ENCODE peak calls at places on chromosomes 2 and 18, in six cellular contexts. Q is K562, E is GM12891, P is HepG2, O is H1, T is GM12878. U is an unnamed sample.

GRCh38 chr2:111523009-111523408 is 361.0 kb downstream of the ANAPC1 start:
- DNase-seq in Q (peak), E (no peak), P (no peak), O (no peak), T (no peak), U (no peak)

GRCh38 chr2:141513853-141514252 is 617.0 kb downstream of the LRP1B start:
- DNase-seq in Q (no peak), E (no peak), P (no peak), O (no peak), T (peak), U (no peak)

GRCh38 chr2:144454466-144455287 is 65.2 kb downstream of the ZEB2 start:
- DNase-seq in Q (no peak), E (no peak), P (no peak), O (no peak), T (no peak), U (no peak)

GRCh38 chr18:12995952-12996477 is 4.9 kb downstream of the CEP192 start:
- DNase-seq in Q (no peak), E (no peak), P (peak), O (no peak), T (no peak), U (no peak)

GRCh38 chr2:28586864-28587263 is 91.0 kb downstream of the PLB1 start:
- DNase-seq in Q (no peak), E (no peak), P (no peak), O (no peak), T (no peak), U (no peak)

GRCh38 chr18:11324510-11324909 is 175.1 kb upstream of the PIEZO2 start:
- DNase-seq in Q (no peak), E (no peak), P (no peak), O (no peak), T (no peak), U (no peak)

GRCh38 chr2:132267372-132267771 is 105.6 kb upstream of the ANKRD30BL start:
- DNase-seq in Q (peak), E (no peak), P (no peak), O (no peak), T (no peak), U (no peak)

GRCh38 chr18:58980991-58981390 is 116.3 kb downstream of the ZNF532 start:
- DNase-seq in Q (no peak), E (no peak), P (no peak), O (no peak), T (no peak), U (no peak)

GRCh38 chr2:120252207-120253020 is at the start of gene RALB:
- DNase-seq in Q (peak), E (peak), P (peak), O (peak), T (peak), U (peak)

GRCh38 chr18:72107647-72108046 is 436.5 kb downstream of the CBLN2 start:
- DNase-seq in Q (no peak), E (no peak), P (no peak), O (peak), T (no peak), U (no peak)

GRCh38 chr2:96903318-96903717 is 33.4 kb upstream of the SEMA4C start:
- DNase-seq in Q (peak), E (no peak), P (no peak), O (no peak), T (no peak), U (no peak)

GRCh38 chr2:10301946-10302478 is 692 bp upstream of the HPCAL1 start:
- DNase-seq in Q (peak), E (no peak), P (peak), O (no peak), T (no peak), U (no peak)

GRCh38 chr2:209431701-209432100 is 7.9 kb downstream of the MAP2 start:
- DNase-seq in Q (no peak), E (no peak), P (no peak), O (no peak), T (no peak), U (no peak)

GRCh38 chr18:9965711-9966624 is 52.2 kb downstream of the VAPA start:
- DNase-seq in Q (no peak), E (no peak), P (no peak), O (no peak), T (no peak), U (no peak)

GRCh38 chr2:231900486-231900942 is 25.7 kb downstream of the NPPC start:
- DNase-seq in Q (peak), E (no peak), P (peak), O (peak), T (no peak), U (peak)

GRCh38 chr2:231877533-231878456 is 48.4 kb downstream of the NPPC start:
- DNase-seq in Q (no peak), E (no peak), P (peak), O (no peak), T (no peak), U (no peak)

GRCh38 chr2:152126664-152127063 is 27.8 kb upstream of the CACNB4 start:
- DNase-seq in Q (no peak), E (no peak), P (no peak), O (no peak), T (no peak), U (no peak)

GRCh38 chr2:26187114-26187513 is 14.2 kb downstream of the GAREM2 start:
- DNase-seq in Q (no peak), E (no peak), P (no peak), O (no peak), T (no peak), U (no peak)

GRCh38 chr2:191150451-191151314 is at the start of gene STAT4:
- DNase-seq in Q (no peak), E (no peak), P (no peak), O (peak), T (peak), U (no peak)

GRCh38 chr2:240703417-240704341 is 12.0 kb downstream of the AQP12A start:
- DNase-seq in Q (no peak), E (no peak), P (no peak), O (no peak), T (no peak), U (no peak)

GRCh38 chr18:60059216-60059615 is 159.4 kb downstream of the PMAIP1 start:
- DNase-seq in Q (no peak), E (no peak), P (no peak), O (no peak), T (no peak), U (no peak)

GRCh38 chr2:181848356-181848876 is 43.1 kb upstream of the ITPRID2 start:
- DNase-seq in Q (no peak), E (no peak), P (no peak), O (no peak), T (no peak), U (no peak)

GRCh38 chr2:10036095-10036879 is 7.1 kb upstream of the KLF11 start:
- DNase-seq in Q (no peak), E (no peak), P (no peak), O (no peak), T (no peak), U (no peak)

GRCh38 chr2:236554629-236555282 is 14.9 kb upstream of the ACKR3 start:
- DNase-seq in Q (no peak), E (no peak), P (no peak), O (no peak), T (no peak), U (no peak)

DNA sequence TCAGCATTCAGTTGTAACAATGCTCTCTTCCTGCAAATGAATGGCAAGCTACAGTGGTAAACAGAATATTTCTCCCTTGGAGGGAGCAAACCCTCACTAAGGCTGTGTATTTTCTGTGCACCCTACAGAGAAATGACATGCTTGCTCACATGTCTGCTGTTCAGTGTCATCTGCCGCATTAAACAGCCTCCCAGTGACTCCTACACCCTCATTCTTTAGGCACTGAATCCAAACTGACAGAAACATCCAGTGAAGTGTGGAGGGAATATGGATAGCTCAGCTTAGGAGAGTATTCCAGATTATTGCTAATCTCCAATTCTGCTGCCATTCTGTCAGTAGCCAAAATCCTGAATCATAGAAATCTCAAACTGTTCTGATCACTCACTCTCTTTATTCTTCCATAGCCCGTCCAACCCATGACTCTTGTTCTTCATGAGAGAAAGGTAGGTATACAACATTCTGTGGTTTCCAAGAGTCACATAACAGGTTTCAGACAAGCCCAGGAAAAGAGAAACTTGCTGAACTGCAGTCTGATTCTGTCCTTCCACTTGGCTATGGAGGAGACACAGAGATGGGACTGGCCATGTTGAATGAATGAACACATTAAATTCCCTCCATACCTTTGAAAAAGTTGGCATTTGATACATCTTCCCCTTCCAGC is 880.0 kb upstream of the CELF4 start:
- DNase-seq in Q (no peak), E (no peak), P (no peak), O (no peak), T (no peak), U (no peak)
- TF ChIP-seq TAF1 in Q (no peak), E (no peak), P (no peak), O (no peak), T (no peak), U (no peak)

DNA sequence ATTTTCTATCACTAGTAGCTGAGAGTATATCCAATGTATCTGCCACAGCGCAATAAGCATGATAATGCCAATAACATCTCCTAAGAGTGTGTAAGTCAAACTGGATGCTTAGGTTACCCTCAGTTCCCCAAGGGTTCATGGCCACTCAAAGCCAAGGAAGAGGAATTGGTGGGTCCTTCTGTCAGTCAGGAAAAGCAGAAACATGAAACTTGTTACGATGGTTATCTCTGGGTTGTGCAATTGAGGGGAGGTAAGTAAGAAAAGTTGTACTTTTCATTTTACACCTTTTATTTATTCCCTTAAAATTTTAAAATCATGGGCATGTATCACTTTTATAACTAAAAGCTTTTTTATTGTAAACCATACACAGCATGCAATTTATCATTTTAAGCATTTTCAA is 10.1 kb upstream of the GAD1 start:
- DNase-seq in Q (no peak), E (no peak), P (no peak), O (no peak), T (no peak), U (no peak)
- TF ChIP-seq POLR2AphosphoS5 in Q (no peak), E (no peak), P (no peak), O (no peak), T (no peak), U (no peak)

GRCh38 chr2:18558458-18558857 is 2.0 kb downstream of the RDH14 start:
- DNase-seq in Q (no peak), E (no peak), P (no peak), O (no peak), T (no peak), U (no peak)

GRCh38 chr2:18559531-18559930 is 922 bp downstream of the RDH14 start:
- DNase-seq in Q (no peak), E (no peak), P (peak), O (no peak), T (no peak), U (no peak)

GRCh38 chr2:18557121-18557520 is 3.3 kb downstream of the RDH14 start:
- DNase-seq in Q (no peak), E (no peak), P (no peak), O (no peak), T (no peak), U (no peak)

GRCh38 chr2:18560797-18561085 is 288 bp upstream of the RDH14 start:
- DNase-seq in Q (no peak), E (no peak), P (no peak), O (no peak), T (no peak), U (no peak)

GRCh38 chr2:18559941-18560796 is at the start of gene RDH14:
- DNase-seq in Q (peak), E (peak), P (peak), O (peak), T (peak), U (peak)
- TF ChIP-seq POLR2A in Q (peak), E (peak), P (peak), O (peak), T (peak), U (peak)

DNA sequence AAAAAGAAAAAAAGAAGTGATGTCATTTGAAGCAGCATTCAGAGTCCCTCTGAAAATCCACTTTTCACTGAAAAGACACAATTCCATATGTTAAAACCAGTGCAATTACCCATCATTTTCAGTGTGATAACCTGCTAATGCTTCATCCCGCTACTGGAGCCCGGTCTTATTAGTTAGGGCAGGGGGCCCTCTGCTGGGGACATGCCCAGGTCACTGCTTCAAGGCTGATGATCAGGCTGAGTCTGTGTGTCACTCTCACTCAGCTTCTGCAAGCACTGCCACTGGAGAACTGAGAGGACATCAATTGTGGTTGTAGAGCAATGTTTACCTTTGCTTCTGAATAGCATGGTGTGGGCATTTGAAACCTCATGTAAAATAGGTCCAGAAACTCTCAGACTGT is 49.1 kb upstream of the NXPH2 start:
- DNase-seq in Q (peak), E (no peak), P (peak), O (peak), T (no peak), U (no peak)
- TF ChIP-seq TAF1 in Q (no peak), E (no peak), P (no peak), O (no peak), T (no peak), U (no peak)

DNA sequence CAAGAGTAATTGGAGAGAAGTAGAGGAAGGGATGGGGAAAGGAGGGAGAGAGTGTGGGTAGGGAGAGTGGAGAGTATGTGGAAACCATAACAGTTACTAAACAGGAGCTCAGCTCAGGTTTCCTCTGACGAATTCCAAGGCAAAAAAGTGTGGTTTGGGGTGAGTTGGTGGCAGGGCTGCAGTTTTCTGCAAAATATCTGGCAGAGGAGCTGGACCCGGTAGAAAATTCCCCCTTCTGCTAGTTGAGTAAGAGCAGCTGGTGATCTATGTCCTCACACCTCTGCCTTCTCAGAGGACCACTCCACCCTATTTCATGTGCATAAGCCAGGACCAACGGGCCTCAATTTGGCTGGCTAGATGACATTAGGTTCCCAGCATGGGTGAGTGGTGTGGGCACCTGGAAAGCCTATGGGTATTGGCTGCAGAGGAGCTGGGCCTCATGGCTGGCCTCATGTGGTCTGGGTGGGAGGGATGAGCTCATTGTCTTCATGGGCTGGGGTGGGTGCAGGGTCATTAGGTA is 13.2 kb downstream of the NRP2 start:
- DNase-seq in Q (no peak), E (no peak), P (no peak), O (no peak), T (no peak), U (no peak)
- TF ChIP-seq POLR2AphosphoS5 in Q (no peak), E (no peak), P (no peak), O (no peak), T (no peak), U (no peak)

GRCh38 chr2:128319457-128319772 is 747 bp upstream of the HS6ST1 start:
- DNase-seq in Q (no peak), E (no peak), P (no peak), O (no peak), T (no peak), U (no peak)

GRCh38 chr2:128320609-128321420 is 2.1 kb upstream of the HS6ST1 start:
- DNase-seq in Q (no peak), E (no peak), P (no peak), O (no peak), T (no peak), U (no peak)

GRCh38 chr2:128319773-128320608 is 1.3 kb upstream of the HS6ST1 start:
- DNase-seq in Q (no peak), E (no peak), P (no peak), O (no peak), T (no peak), U (no peak)

GRCh38 chr2:128317186-128317897 is 1.3 kb downstream of the HS6ST1 start:
- DNase-seq in Q (peak), E (peak), P (peak), O (peak), T (peak), U (peak)

GRCh38 chr2:128318776-128319456 is at the start of gene HS6ST1:
- DNase-seq in Q (peak), E (peak), P (peak), O (no peak), T (no peak), U (peak)
- TF ChIP-seq POLR2A in Q (no peak), E (no peak), P (no peak), O (no peak), T (peak), U (peak)

DNA sequence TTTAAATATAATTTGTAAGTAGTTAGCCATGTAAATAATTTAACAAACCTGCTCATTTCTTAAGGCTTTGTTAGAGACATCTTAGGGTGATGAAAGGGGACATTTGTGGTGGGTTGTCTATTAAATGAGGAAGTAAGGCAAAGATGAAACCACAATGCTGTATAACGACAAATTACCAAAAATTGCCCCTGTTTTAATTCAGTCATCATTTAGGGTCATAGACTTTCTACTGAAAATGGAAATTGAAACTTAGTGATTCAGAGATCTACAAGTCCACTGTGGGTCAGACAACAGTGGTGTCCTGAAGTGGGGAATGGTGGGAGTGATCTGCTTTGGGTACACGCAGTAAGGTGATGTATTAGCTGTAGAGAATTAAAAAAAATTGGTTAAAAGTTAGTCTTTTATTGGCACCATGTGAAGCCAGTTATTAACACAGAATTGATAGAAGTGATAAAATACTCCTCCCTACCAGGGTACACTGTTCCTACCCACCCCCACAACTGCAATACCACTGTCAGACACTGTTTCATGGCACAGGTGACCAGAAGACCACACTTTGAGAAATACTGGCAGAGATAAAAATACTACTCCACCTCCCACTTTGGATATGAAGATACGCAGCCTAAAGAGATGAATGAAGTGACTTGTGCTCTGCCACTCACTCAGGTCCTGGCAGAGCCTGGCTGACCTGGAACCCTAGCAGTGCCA is 13.4 kb downstream of the CERS6 start:
- DNase-seq in Q (no peak), E (no peak), P (no peak), O (no peak), T (peak), U (no peak)
- TF ChIP-seq TAF1 in Q (no peak), E (no peak), P (no peak), O (no peak), T (no peak), U (no peak)

GRCh38 chr2:130728549-130729310 is at the start of gene GPR148:
- DNase-seq in Q (no peak), E (no peak), P (no peak), O (no peak), T (no peak), U (no peak)
- TF ChIP-seq POLR2AphosphoS5 in Q (no peak), E (no peak), P (no peak), O (no peak), T (no peak), U (no peak)

DNA sequence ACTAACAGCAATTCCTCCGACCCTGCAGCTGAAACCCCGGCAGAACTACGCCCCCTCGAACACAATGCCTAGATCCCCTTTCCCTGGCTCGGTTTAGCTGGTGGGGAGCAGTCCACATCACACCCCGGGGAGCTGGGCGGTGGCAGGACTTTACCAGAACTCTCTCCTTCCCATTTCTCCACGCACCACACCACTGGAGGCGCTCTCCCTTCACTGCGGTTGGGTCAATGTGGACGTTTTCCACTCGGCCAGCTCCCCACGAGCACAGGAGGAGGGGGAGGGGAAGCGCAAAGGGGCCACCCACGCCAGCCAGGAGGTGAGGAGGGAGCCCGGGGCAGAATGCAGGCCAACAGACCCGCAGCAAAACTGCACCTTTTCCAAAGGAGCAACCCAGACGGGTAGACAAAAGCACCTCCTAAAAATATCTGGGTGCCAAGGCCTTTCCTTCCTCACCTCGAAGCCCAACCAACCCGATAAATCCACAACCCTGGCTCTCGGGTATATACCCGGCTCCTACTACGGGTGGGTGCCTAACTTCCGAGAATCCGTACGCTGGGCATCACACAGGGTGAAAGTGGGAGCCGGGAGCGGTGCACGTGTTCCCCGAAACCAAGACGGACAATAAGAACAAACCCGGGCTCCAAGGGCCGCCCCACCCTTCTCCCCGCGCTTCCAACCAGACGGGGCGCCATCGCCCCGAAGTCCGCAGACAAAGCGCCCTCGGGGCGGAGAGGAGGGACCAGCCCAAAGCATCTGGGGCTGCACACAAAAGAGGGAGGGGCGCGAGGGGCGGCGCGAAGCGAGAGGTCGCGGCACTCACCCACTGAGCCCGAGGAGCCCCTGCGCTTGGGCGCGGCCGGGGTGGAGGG is 1.1 kb downstream of the RTN4 start:
- DNase-seq in Q (peak), E (no peak), P (peak), O (peak), T (no peak), U (peak)
- TF ChIP-seq POLR2A in Q (peak), E (no peak), P (peak), O (peak), T (peak), U (no peak)

GRCh38 chr18:6741290-6741689 is 11.8 kb downstream of the ARHGAP28 start:
- DNase-seq in Q (no peak), E (no peak), P (no peak), O (no peak), T (no peak), U (no peak)
- TF ChIP-seq TAF1 in Q (no peak), E (no peak), P (no peak), O (no peak), T (no peak), U (no peak)